ENCODE peak calls at places on chromosomes 3 and 15, in four cellular contexts. One of them, this sample, is unnamed.

GRCh38 chr15:39429898-39430357 is 151.0 kb upstream of the THBS1 start:
- DNase-seq in neural crest cell: no peak
- DNase-seq in activated CD4-positive, CD25-positive, alpha-beta regulatory T cell: no peak
- DNase-seq in cardiac muscle cell: peak; percentile 59
- DNase-seq in this sample: no peak

GRCh38 chr3:126704494-126705214 is 614 bp downstream of the CHCHD6 start:
- DNase-seq in neural crest cell: no peak
- DNase-seq in activated CD4-positive, CD25-positive, alpha-beta regulatory T cell: no peak
- DNase-seq in cardiac muscle cell: no peak
- DNase-seq in this sample: no peak

GRCh38 chr3:141332436-141332835 is 35.9 kb upstream of the ZBTB38 start:
- DNase-seq in neural crest cell: no peak
- DNase-seq in activated CD4-positive, CD25-positive, alpha-beta regulatory T cell: no peak
- DNase-seq in cardiac muscle cell: no peak
- DNase-seq in this sample: no peak

GRCh38 chr3:154081305-154081704 is 39.9 kb upstream of the ARHGEF26 start:
- DNase-seq in neural crest cell: no peak
- DNase-seq in activated CD4-positive, CD25-positive, alpha-beta regulatory T cell: no peak
- DNase-seq in cardiac muscle cell: no peak
- DNase-seq in this sample: no peak

GRCh38 chr3:119322523-119323400 is 28.6 kb downstream of the ARHGAP31 start:
- DNase-seq in neural crest cell: peak; percentile 70
- DNase-seq in activated CD4-positive, CD25-positive, alpha-beta regulatory T cell: peak; percentile 79
- DNase-seq in cardiac muscle cell: peak; percentile 92
- DNase-seq in this sample: peak; percentile 51

GRCh38 chr3:61560452-61561373 is 658 bp upstream of the PTPRG start:
- DNase-seq in neural crest cell: peak; percentile 65
- DNase-seq in activated CD4-positive, CD25-positive, alpha-beta regulatory T cell: no peak
- DNase-seq in cardiac muscle cell: peak; percentile 85
- DNase-seq in this sample: peak; percentile 37

GRCh38 chr3:18830087-18830486 is 318.2 kb upstream of the KCNH8 start:
- DNase-seq in neural crest cell: no peak
- DNase-seq in activated CD4-positive, CD25-positive, alpha-beta regulatory T cell: no peak
- DNase-seq in cardiac muscle cell: no peak
- DNase-seq in this sample: no peak

GRCh38 chr3:195870442-195870841 is 37.9 kb downstream of the TNK2 start:
- DNase-seq in neural crest cell: no peak
- DNase-seq in activated CD4-positive, CD25-positive, alpha-beta regulatory T cell: no peak
- DNase-seq in cardiac muscle cell: no peak
- DNase-seq in this sample: no peak

GRCh38 chr15:49428392-49429095 is 5.5 kb downstream of the FGF7 start:
- DNase-seq in neural crest cell: no peak
- DNase-seq in activated CD4-positive, CD25-positive, alpha-beta regulatory T cell: no peak
- DNase-seq in cardiac muscle cell: peak; percentile 77
- DNase-seq in this sample: no peak

GRCh38 chr15:65067645-65068416 is at the start of gene RASL12:
- DNase-seq in neural crest cell: no peak
- DNase-seq in activated CD4-positive, CD25-positive, alpha-beta regulatory T cell: no peak
- DNase-seq in cardiac muscle cell: peak; percentile 47
- DNase-seq in this sample: no peak

GRCh38 chr3:139107424-139108252 is 62.9 kb upstream of the PRR23C start:
- DNase-seq in neural crest cell: no peak
- DNase-seq in activated CD4-positive, CD25-positive, alpha-beta regulatory T cell: no peak
- DNase-seq in cardiac muscle cell: no peak
- DNase-seq in this sample: no peak

GRCh38 chr3:177013681-177014280 is 183.5 kb downstream of the TBL1XR1 start:
- DNase-seq in neural crest cell: no peak
- DNase-seq in activated CD4-positive, CD25-positive, alpha-beta regulatory T cell: no peak
- DNase-seq in cardiac muscle cell: no peak
- DNase-seq in this sample: no peak

GRCh38 chr3:190566043-190566933 is 52.4 kb downstream of the IL1RAP start:
- DNase-seq in neural crest cell: no peak
- DNase-seq in activated CD4-positive, CD25-positive, alpha-beta regulatory T cell: no peak
- DNase-seq in cardiac muscle cell: peak; percentile 42
- DNase-seq in this sample: peak; percentile 84

GRCh38 chr3:56347219-56347871 is 120.9 kb downstream of the ERC2 start:
- DNase-seq in neural crest cell: peak; percentile 45
- DNase-seq in activated CD4-positive, CD25-positive, alpha-beta regulatory T cell: no peak
- DNase-seq in cardiac muscle cell: peak; percentile 69
- DNase-seq in this sample: peak; percentile 3

GRCh38 chr3:72625616-72626337 is 222.5 kb downstream of the SHQ1 start:
- DNase-seq in neural crest cell: no peak
- DNase-seq in activated CD4-positive, CD25-positive, alpha-beta regulatory T cell: no peak
- DNase-seq in cardiac muscle cell: no peak
- DNase-seq in this sample: no peak

GRCh38 chr15:64209680-64210334 is 47.0 kb upstream of the PPIB start:
- DNase-seq in neural crest cell: no peak
- DNase-seq in activated CD4-positive, CD25-positive, alpha-beta regulatory T cell: no peak
- DNase-seq in cardiac muscle cell: peak; percentile 35
- DNase-seq in this sample: no peak